ENCODE peak calls at places on chromosome 21, in seven cellular contexts. V is left ventricle myocardium inferior, T is GM23248, U is GM12864, R is adrenal gland, M is hepatocyte, Q is GM12865. O is an unnamed sample.

GRCh38 chr21:33427051-33427450 is 23.8 kb downstream of the IFNGR2 start:
- DNase-seq in V (no peak), T (no peak), U (no peak), R (no peak), M (no peak), Q (no peak), O (no peak)

GRCh38 chr21:31554511-31555022 is 104.9 kb upstream of the SOD1 start:
- DNase-seq in V (no peak), T (peak), U (peak), R (no peak), M (no peak), Q (peak), O (no peak)

GRCh38 chr21:33198346-33199135 is 31.2 kb upstream of the IFNAR2 start:
- DNase-seq in V (peak), T (peak), U (no peak), R (peak), M (no peak), Q (no peak), O (peak)

GRCh38 chr21:17799414-17800164 is 19.6 kb downstream of the C21orf91 start:
- DNase-seq in V (no peak), T (no peak), U (no peak), R (no peak), M (no peak), Q (no peak), O (no peak)

GRCh38 chr21:27703806-27704205 is 736.9 kb upstream of the ADAMTS5 start:
- DNase-seq in V (no peak), T (peak), U (no peak), R (no peak), M (no peak), Q (no peak), O (no peak)

GRCh38 chr21:43027846-43028731 is 47.5 kb downstream of the CBS start:
- DNase-seq in V (no peak), T (no peak), U (no peak), R (no peak), M (no peak), Q (no peak), O (no peak)

GRCh38 chr21:32064511-32064910 is 191.7 kb downstream of the HUNK start:
- DNase-seq in V (no peak), T (no peak), U (no peak), R (no peak), M (no peak), Q (no peak), O (no peak)

GRCh38 chr21:36381841-36382589 is 3.2 kb upstream of the CHAF1B start:
- DNase-seq in V (no peak), T (peak), U (no peak), R (no peak), M (no peak), Q (no peak), O (no peak)

GRCh38 chr21:32102426-32102825 is 176.4 kb downstream of the MIS18A start:
- DNase-seq in V (no peak), T (peak), U (no peak), R (no peak), M (no peak), Q (no peak), O (no peak)

GRCh38 chr21:17491716-17492414 is 21.0 kb upstream of the CXADR start:
- DNase-seq in V (no peak), T (peak), U (no peak), R (peak), M (peak), Q (peak), O (peak)

GRCh38 chr21:34020005-34020847 is 53.2 kb upstream of the MRPS6 start:
- DNase-seq in V (no peak), T (no peak), U (peak), R (peak), M (no peak), Q (peak), O (peak)

GRCh38 chr21:17673261-17674020 is 60.7 kb upstream of the BTG3 start:
- DNase-seq in V (no peak), T (peak), U (no peak), R (no peak), M (no peak), Q (no peak), O (no peak)

GRCh38 chr21:26115899-26116298 is 54.7 kb downstream of the APP start:
- DNase-seq in V (no peak), T (peak), U (no peak), R (no peak), M (no peak), Q (no peak), O (no peak)

GRCh38 chr21:31557956-31558838 is 101.3 kb upstream of the SOD1 start:
- DNase-seq in V (no peak), T (peak), U (no peak), R (no peak), M (peak), Q (no peak), O (no peak)

GRCh38 chr21:34845521-34846213 is 176.9 kb downstream of the CLIC6 start:
- DNase-seq in V (no peak), T (peak), U (peak), R (no peak), M (peak), Q (peak), O (no peak)

GRCh38 chr21:14880922-14881321 is 183.9 kb downstream of the NRIP1 start:
- DNase-seq in V (no peak), T (peak), U (no peak), R (no peak), M (no peak), Q (no peak), O (no peak)

GRCh38 chr21:39182484-39183271 is 573 bp downstream of the PSMG1 start:
- DNase-seq in V (no peak), T (peak), U (no peak), R (peak), M (no peak), Q (no peak), O (peak)
- H3K4me3 ChIP-seq in V (peak), T (peak), U (peak), R (peak), M (peak), Q (peak), O (peak)

DNA sequence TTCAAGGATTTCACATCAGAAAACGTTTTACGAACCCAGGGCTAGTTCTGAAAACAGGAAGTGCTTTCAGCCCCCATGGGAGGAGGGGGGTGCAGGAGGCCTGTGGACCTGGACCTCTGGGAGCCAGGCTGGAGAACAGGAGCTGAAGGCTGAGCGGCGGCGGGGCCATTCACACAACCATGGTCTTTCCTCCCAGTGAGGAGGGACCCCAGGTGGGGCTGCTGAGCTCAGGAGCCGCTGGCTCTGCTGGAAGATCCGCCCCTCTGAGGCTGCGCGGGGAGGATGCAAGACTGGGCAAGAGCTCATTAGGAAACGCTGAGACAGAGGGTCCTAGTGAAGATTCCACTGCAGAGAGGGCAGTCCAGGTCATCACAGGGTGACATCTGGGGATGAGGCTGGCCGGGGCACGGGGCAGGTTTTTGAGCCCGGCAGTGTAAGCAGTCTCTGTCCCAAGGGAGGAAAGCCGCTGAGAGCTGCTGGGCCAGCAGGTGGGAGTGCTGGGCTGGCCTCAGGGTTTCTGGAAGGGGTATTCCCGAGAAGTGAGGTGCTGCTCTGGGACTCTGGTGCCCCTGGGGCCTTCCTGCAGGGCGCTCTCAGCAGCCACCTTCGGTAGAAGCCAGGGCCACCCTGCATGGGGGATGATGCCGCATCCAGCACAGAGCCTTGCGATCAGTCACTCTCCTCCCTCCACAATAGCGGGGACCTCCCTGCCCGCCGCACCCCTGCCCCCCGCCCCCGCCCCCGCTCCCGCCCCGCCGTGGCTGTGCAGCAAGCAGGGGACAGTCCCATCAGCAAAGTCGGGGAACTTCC is 7.5 kb downstream of the MX2 start:
- DNase-seq in V (peak), T (peak), U (no peak), R (no peak), M (peak), Q (peak), O (peak)
- H3K4me3 ChIP-seq in V (peak), T (no peak), U (peak), R (no peak), M (no peak), Q (peak), O (no peak)

GRCh38 chr21:16309250-16309971 is 579.6 kb downstream of the USP25 start:
- DNase-seq in V (no peak), T (no peak), U (no peak), R (no peak), M (no peak), Q (no peak), O (no peak)

GRCh38 chr21:16308269-16308668 is 578.5 kb downstream of the USP25 start:
- DNase-seq in V (no peak), T (peak), U (no peak), R (no peak), M (no peak), Q (no peak), O (no peak)

GRCh38 chr21:16305686-16306085 is 575.9 kb downstream of the USP25 start:
- DNase-seq in V (no peak), T (peak), U (no peak), R (peak), M (no peak), Q (no peak), O (no peak)

GRCh38 chr21:16304700-16305099 is 574.9 kb downstream of the USP25 start:
- DNase-seq in V (no peak), T (no peak), U (no peak), R (no peak), M (no peak), Q (no peak), O (no peak)

DNA sequence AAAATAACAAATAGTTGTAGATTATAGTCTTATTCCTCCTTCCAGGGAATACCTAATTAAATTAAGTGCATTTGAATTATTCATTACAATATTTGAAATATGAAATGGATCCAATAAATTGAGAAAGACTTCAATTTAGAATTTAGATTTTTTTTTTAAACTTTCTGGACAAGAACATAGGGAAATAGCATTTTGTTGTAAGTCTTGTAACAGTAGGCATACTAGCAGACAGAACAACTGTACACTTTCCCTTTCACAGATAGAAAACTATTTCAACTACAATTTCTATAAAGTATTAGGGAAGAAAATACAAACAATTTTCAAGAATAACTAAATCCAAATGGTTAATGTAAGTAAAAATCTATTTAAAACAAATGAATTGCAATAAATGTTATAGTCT is 577.5 kb downstream of the USP25 start:
- DNase-seq in V (no peak), T (no peak), U (no peak), R (no peak), M (no peak), Q (no peak), O (no peak)
- H3K4me3 ChIP-seq in V (peak), T (peak), U (no peak), R (no peak), M (no peak), Q (no peak), O (no peak)

DNA sequence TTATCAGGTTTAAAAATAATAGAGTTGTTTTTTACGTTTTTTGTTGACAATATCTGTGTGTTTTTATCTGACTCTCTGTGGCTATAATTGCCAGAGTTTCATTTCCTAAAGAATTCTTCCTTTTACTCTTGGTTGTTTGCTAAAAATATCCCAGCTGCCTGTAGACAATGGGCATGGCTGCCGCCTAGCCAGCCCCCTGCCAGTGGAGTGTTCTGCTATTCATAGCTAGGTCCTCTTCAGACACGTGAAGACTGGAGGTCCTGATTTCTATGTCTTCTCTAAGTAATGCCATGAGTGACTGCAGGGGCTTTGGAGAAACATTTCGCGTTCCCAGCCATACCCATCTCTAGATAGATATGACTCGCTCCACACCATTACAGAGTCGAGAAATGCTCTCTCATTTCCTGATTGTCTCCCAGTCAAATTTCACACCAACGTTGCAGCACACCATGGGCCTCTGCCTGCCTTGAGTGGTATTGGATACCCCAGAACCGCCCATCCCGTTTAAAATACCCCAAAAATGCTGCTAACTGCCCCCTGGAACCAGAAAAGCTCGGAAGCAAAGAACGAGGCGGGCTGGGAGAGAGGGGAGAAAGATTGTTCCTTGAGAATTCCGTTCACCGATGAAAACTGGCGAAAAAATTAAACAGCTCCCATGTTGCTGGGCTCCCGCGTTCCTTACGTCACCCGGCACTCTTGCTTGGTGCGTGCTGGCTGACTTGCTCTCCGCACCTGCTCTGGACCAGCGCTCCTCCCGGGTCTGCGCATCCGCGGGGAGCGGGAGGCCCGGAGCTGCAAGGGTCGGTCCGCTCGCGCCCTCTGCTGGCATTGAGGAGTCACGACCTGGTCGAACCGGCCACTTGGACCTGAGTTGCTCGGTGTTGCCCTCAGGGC is 99.3 kb upstream of the BACE2 start:
- DNase-seq in V (peak), T (peak), U (peak), R (peak), M (peak), Q (peak), O (peak)
- H3K4me3 ChIP-seq in V (peak), T (peak), U (no peak), R (no peak), M (peak), Q (no peak), O (peak)

DNA sequence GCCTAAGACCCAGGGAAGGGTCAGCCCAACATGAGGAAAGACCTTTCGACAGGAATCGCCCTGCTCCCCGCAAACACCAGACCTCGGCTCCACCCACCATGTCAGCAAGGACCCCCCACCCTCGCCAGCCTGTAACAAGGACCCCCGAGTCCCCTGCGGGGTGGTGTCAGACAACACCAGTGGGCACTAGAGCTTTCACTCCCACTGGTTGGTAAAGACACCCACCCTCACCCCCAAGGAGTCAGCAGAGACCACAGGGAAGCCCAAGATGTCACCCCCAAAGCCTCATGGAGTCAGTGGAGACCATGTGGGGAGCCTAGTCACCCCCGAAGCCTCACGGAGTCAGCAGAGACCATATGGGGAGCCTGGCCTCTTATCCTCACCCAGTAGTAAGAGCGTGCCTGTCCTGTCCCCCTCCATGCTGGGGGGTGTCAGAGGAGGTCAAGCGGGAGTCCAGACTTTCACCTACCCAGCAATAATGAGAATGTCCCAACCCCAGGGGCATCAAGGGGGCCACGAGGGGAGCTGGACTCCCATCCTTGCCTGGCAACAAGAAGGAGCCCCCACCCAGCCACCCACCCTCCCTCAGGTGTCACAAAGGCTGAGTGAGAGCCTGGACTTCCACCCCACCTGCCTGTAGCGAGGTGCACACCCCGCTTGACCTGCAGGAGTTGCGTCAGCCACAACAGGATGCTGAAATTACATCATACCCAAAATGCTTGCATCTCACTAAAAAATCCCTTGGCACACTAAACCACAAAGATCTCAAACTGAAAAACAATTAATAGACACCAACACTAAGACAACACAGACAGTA is 24.8 kb downstream of the SLC19A1 start:
- DNase-seq in V (peak), T (no peak), U (peak), R (peak), M (no peak), Q (peak), O (peak)
- H3K4me3 ChIP-seq in V (no peak), T (no peak), U (no peak), R (no peak), M (no peak), Q (no peak), O (no peak)

GRCh38 chr21:39022035-39022900 is 161.0 kb downstream of the PSMG1 start:
- DNase-seq in V (no peak), T (no peak), U (no peak), R (no peak), M (no peak), Q (no peak), O (no peak)

GRCh38 chr21:39022901-39023693 is 160.2 kb downstream of the PSMG1 start:
- DNase-seq in V (peak), T (peak), U (no peak), R (peak), M (no peak), Q (no peak), O (no peak)

GRCh38 chr21:39020751-39021474 is 162.3 kb downstream of the PSMG1 start:
- DNase-seq in V (peak), T (peak), U (no peak), R (peak), M (no peak), Q (no peak), O (peak)

GRCh38 chr21:39018730-39019129 is 164.5 kb downstream of the PSMG1 start:
- DNase-seq in V (no peak), T (no peak), U (no peak), R (no peak), M (no peak), Q (no peak), O (no peak)

DNA sequence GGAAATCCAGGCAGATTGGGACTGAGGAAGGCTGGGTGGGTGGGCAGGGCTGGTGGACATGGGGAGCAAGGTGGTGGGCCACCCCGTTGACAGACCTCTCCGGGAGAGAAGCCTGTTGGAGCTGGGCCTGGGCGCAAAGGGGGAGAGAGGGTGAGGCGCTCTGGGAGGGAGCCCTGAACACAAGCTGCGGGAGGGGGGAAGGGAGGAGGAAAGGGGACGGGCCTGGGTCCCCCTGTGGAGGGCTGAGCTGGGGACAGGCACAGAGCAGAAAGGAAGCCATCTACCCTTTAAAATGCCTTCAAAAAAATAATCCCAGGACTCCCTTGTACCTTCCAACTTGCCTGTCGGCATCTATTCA is 161.8 kb downstream of the PSMG1 start:
- DNase-seq in V (no peak), T (no peak), U (no peak), R (no peak), M (no peak), Q (no peak), O (no peak)
- H3K4me3 ChIP-seq in V (no peak), T (no peak), U (no peak), R (no peak), M (no peak), Q (no peak), O (no peak)

O was measured in HL-60.